ENCODE peak calls at places on chromosomes 1 and 21, in eight cellular contexts. One of them, this sample, is unnamed.

GRCh38 chr1:11042995-11043874 is 3.8 kb downstream of the MASP2 start:
- DNase-seq in tibial artery: peak; percentile 55
- DNase-seq in SJSA1: no peak
- DNase-seq in GM23248: no peak
- DNase-seq in thoracic aorta: no peak
- DNase-seq in heart right ventricle: no peak
- DNase-seq in HepG2: no peak
- DNase-seq in H9: no peak
- DNase-seq in this sample: no peak

GRCh38 chr1:212341090-212341489 is 55.9 kb downstream of the PPP2R5A start:
- DNase-seq in thoracic aorta: no peak
- DNase-seq in GM23248: no peak
- DNase-seq in heart right ventricle: no peak
- DNase-seq in tibial artery: no peak
- DNase-seq in HepG2: no peak
- DNase-seq in SJSA1: no peak
- DNase-seq in H9: no peak
- DNase-seq in this sample: no peak

GRCh38 chr1:181397841-181398240 is 85.5 kb upstream of the CACNA1E start:
- DNase-seq in thoracic aorta: no peak
- DNase-seq in H9: no peak
- DNase-seq in heart right ventricle: no peak
- DNase-seq in HepG2: no peak
- DNase-seq in GM23248: no peak
- DNase-seq in tibial artery: no peak
- DNase-seq in SJSA1: no peak
- DNase-seq in this sample: no peak

GRCh38 chr1:23979387-23980005 is 631 bp downstream of the SRSF10 start:
- DNase-seq in tibial artery: no peak
- DNase-seq in SJSA1: no peak
- DNase-seq in heart right ventricle: no peak
- DNase-seq in HepG2: no peak
- DNase-seq in thoracic aorta: no peak
- DNase-seq in GM23248: no peak
- DNase-seq in H9: no peak
- DNase-seq in this sample: no peak

GRCh38 chr1:154711416-154711815 is 103.4 kb upstream of the ADAR start:
- DNase-seq in tibial artery: no peak
- DNase-seq in SJSA1: no peak
- DNase-seq in GM23248: no peak
- DNase-seq in H9: no peak
- DNase-seq in thoracic aorta: no peak
- DNase-seq in HepG2: no peak
- DNase-seq in heart right ventricle: no peak
- DNase-seq in this sample: no peak

GRCh38 chr1:187762109-187762508 is 933.4 kb downstream of the PLA2G4A start:
- DNase-seq in SJSA1: no peak
- DNase-seq in tibial artery: no peak
- DNase-seq in GM23248: no peak
- DNase-seq in HepG2: no peak
- DNase-seq in heart right ventricle: no peak
- DNase-seq in H9: no peak
- DNase-seq in thoracic aorta: no peak
- DNase-seq in this sample: no peak

GRCh38 chr1:168288311-168289052 is 7.8 kb downstream of the TBX19 start:
- DNase-seq in HepG2: no peak
- DNase-seq in thoracic aorta: no peak
- DNase-seq in SJSA1: no peak
- DNase-seq in H9: no peak
- DNase-seq in GM23248: peak; percentile 41
- DNase-seq in heart right ventricle: no peak
- DNase-seq in tibial artery: no peak
- DNase-seq in this sample: no peak

GRCh38 chr1:77889240-77889637 is 815 bp downstream of the NEXN start:
- DNase-seq in HepG2: peak; percentile 24
- DNase-seq in thoracic aorta: no peak
- DNase-seq in heart right ventricle: no peak
- DNase-seq in H9: no peak
- DNase-seq in GM23248: peak; percentile 77
- DNase-seq in tibial artery: no peak
- DNase-seq in SJSA1: no peak
- DNase-seq in this sample: no peak

GRCh38 chr1:109824349-109825115 is 60.8 kb upstream of the EPS8L3 start:
- DNase-seq in thoracic aorta: no peak
- DNase-seq in H9: no peak
- DNase-seq in GM23248: no peak
- DNase-seq in tibial artery: no peak
- DNase-seq in SJSA1: peak; percentile 23
- DNase-seq in HepG2: no peak
- DNase-seq in heart right ventricle: no peak
- DNase-seq in this sample: no peak

GRCh38 chr21:38148046-38148445 is 108.7 kb upstream of the KCNJ15 start:
- DNase-seq in SJSA1: no peak
- DNase-seq in GM23248: no peak
- DNase-seq in heart right ventricle: no peak
- DNase-seq in tibial artery: no peak
- DNase-seq in H9: no peak
- DNase-seq in thoracic aorta: no peak
- DNase-seq in HepG2: no peak
- DNase-seq in this sample: no peak

GRCh38 chr1:29825941-29826415 is 589.7 kb downstream of the PTPRU start:
- DNase-seq in tibial artery: no peak
- DNase-seq in heart right ventricle: no peak
- DNase-seq in thoracic aorta: no peak
- DNase-seq in H9: no peak
- DNase-seq in GM23248: no peak
- DNase-seq in SJSA1: no peak
- DNase-seq in HepG2: no peak
- DNase-seq in this sample: no peak

GRCh38 chr1:56194911-56195310 is 384.5 kb downstream of the PLPP3 start:
- DNase-seq in tibial artery: no peak
- DNase-seq in H9: no peak
- DNase-seq in GM23248: peak; percentile 82
- DNase-seq in heart right ventricle: no peak
- DNase-seq in thoracic aorta: no peak
- DNase-seq in HepG2: no peak
- DNase-seq in SJSA1: no peak
- DNase-seq in this sample: no peak

GRCh38 chr21:33384851-33385331 is 18.3 kb upstream of the IFNGR2 start:
- DNase-seq in GM23248: no peak
- DNase-seq in heart right ventricle: no peak
- DNase-seq in H9: no peak
- DNase-seq in thoracic aorta: no peak
- DNase-seq in HepG2: no peak
- DNase-seq in tibial artery: no peak
- DNase-seq in SJSA1: no peak
- DNase-seq in this sample: no peak

GRCh38 chr1:229131243-229132105 is 139.4 kb upstream of the RAB4A start:
- DNase-seq in SJSA1: no peak
- DNase-seq in thoracic aorta: no peak
- DNase-seq in tibial artery: no peak
- DNase-seq in H9: no peak
- DNase-seq in heart right ventricle: no peak
- DNase-seq in GM23248: no peak
- DNase-seq in HepG2: peak; percentile 98
- DNase-seq in this sample: no peak

GRCh38 chr1:229127301-229127700 is 143.6 kb upstream of the RAB4A start:
- DNase-seq in thoracic aorta: no peak
- DNase-seq in heart right ventricle: no peak
- DNase-seq in tibial artery: no peak
- DNase-seq in H9: no peak
- DNase-seq in HepG2: no peak
- DNase-seq in GM23248: no peak
- DNase-seq in SJSA1: no peak
- DNase-seq in this sample: no peak

GRCh38 chr1:229128209-229128608 is 142.7 kb upstream of the RAB4A start:
- DNase-seq in heart right ventricle: no peak
- DNase-seq in GM23248: no peak
- DNase-seq in tibial artery: no peak
- DNase-seq in H9: no peak
- DNase-seq in HepG2: no peak
- DNase-seq in SJSA1: no peak
- DNase-seq in thoracic aorta: no peak
- DNase-seq in this sample: no peak

GRCh38 chr1:229130028-229130668 is 140.8 kb upstream of the RAB4A start:
- DNase-seq in HepG2: peak; percentile 88
- DNase-seq in H9: no peak
- DNase-seq in SJSA1: no peak
- DNase-seq in heart right ventricle: no peak
- DNase-seq in GM23248: no peak
- DNase-seq in tibial artery: no peak
- DNase-seq in thoracic aorta: no peak
- DNase-seq in this sample: no peak

GRCh38 chr1:229129306-229130027 is 141.4 kb upstream of the RAB4A start:
- DNase-seq in GM23248: no peak
- DNase-seq in thoracic aorta: no peak
- DNase-seq in tibial artery: no peak
- DNase-seq in HepG2: no peak
- DNase-seq in heart right ventricle: no peak
- DNase-seq in H9: no peak
- DNase-seq in SJSA1: no peak
- DNase-seq in this sample: no peak
- H3K4me1 ChIP-seq in GM23248: no peaks in the 10 kb centered on the region
- H3K4me1 ChIP-seq in thoracic aorta: no peaks in the 10 kb centered on the region
- H3K4me1 ChIP-seq in tibial artery: no peaks in the 10 kb centered on the region
- H3K4me1 ChIP-seq in HepG2: peaks cover 89% of the 10 kb centered on the region
- H3K4me1 ChIP-seq in heart right ventricle: no peaks in the 10 kb centered on the region
- H3K4me1 ChIP-seq in H9: no peaks in the 10 kb centered on the region
- H3K4me1 ChIP-seq in SJSA1: peaks cover 32% of the 10 kb centered on the region
- H3K4me1 ChIP-seq in this sample: no peaks in the 10 kb centered on the region

GRCh38 chr1:31054349-31054748 is 11.2 kb downstream of the PUM1 start:
- DNase-seq in GM23248: peak; percentile 84
- DNase-seq in HepG2: no peak
- DNase-seq in SJSA1: no peak
- DNase-seq in tibial artery: no peak
- DNase-seq in thoracic aorta: no peak
- DNase-seq in H9: no peak
- DNase-seq in heart right ventricle: no peak
- DNase-seq in this sample: no peak

GRCh38 chr1:31058012-31058411 is 7.5 kb downstream of the PUM1 start:
- DNase-seq in thoracic aorta: no peak
- DNase-seq in tibial artery: no peak
- DNase-seq in GM23248: no peak
- DNase-seq in heart right ventricle: no peak
- DNase-seq in HepG2: no peak
- DNase-seq in H9: no peak
- DNase-seq in SJSA1: no peak
- DNase-seq in this sample: no peak

GRCh38 chr1:31055953-31056352 is 9.6 kb downstream of the PUM1 start:
- DNase-seq in thoracic aorta: no peak
- DNase-seq in heart right ventricle: no peak
- DNase-seq in H9: no peak
- DNase-seq in GM23248: no peak
- DNase-seq in HepG2: no peak
- DNase-seq in tibial artery: no peak
- DNase-seq in SJSA1: no peak
- DNase-seq in this sample: no peak

GRCh38 chr1:31054958-31055481 is 10.5 kb downstream of the PUM1 start:
- DNase-seq in GM23248: no peak
- DNase-seq in H9: no peak
- DNase-seq in thoracic aorta: no peak
- DNase-seq in heart right ventricle: no peak
- DNase-seq in SJSA1: no peak
- DNase-seq in HepG2: no peak
- DNase-seq in tibial artery: no peak
- DNase-seq in this sample: no peak

DNA sequence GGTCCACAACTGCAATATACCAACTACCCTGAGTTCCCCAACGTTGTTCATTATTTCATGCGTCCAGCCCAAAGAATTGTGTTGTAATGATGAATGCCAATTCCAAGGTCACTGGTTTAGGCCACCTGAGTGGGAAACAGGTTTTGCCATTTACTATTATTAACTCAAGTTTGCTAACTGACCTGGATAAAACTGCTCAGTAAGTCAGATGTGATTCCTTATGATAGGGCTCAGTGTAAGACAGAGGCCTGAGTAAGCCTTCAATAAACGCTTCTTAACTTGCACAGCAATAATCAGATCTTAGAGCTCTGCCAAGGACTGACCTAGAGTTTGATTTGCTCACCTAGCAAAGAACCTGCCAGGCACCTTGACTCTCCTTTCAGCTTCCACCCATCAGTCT is 10.0 kb downstream of the PUM1 start:
- DNase-seq in thoracic aorta: no peak
- DNase-seq in SJSA1: no peak
- DNase-seq in tibial artery: no peak
- DNase-seq in GM23248: no peak
- DNase-seq in heart right ventricle: no peak
- DNase-seq in H9: no peak
- DNase-seq in HepG2: no peak
- DNase-seq in this sample: no peak
- H3K4me1 ChIP-seq in thoracic aorta: peaks cover 62% of the 10 kb centered on the region
- H3K4me1 ChIP-seq in SJSA1: no peaks in the 10 kb centered on the region
- H3K4me1 ChIP-seq in tibial artery: no peaks in the 10 kb centered on the region
- H3K4me1 ChIP-seq in GM23248: peaks cover 22% of the 10 kb centered on the region
- H3K4me1 ChIP-seq in heart right ventricle: peaks cover 59% of the 10 kb centered on the region
- H3K4me1 ChIP-seq in H9: no peaks in the 10 kb centered on the region
- H3K4me1 ChIP-seq in HepG2: peaks cover 82% of the 10 kb centered on the region
- H3K4me1 ChIP-seq in this sample: peaks cover 25% of the 10 kb centered on the region

GRCh38 chr1:243821177-243821680 is 28.8 kb downstream of the AKT3 start:
- DNase-seq in heart right ventricle: no peak
- DNase-seq in HepG2: no peak
- DNase-seq in H9: no peak
- DNase-seq in SJSA1: no peak
- DNase-seq in tibial artery: no peak
- DNase-seq in thoracic aorta: no peak
- DNase-seq in GM23248: no peak
- DNase-seq in this sample: no peak
- H3K4me1 ChIP-seq in heart right ventricle: no peaks in the 10 kb centered on the region
- H3K4me1 ChIP-seq in HepG2: no peaks in the 10 kb centered on the region
- H3K4me1 ChIP-seq in H9: no peaks in the 10 kb centered on the region
- H3K4me1 ChIP-seq in SJSA1: no peaks in the 10 kb centered on the region
- H3K4me1 ChIP-seq in tibial artery: no peaks in the 10 kb centered on the region
- H3K4me1 ChIP-seq in thoracic aorta: peaks cover 12% of the 10 kb centered on the region
- H3K4me1 ChIP-seq in GM23248: no peaks in the 10 kb centered on the region
- H3K4me1 ChIP-seq in this sample: no peaks in the 10 kb centered on the region

GRCh38 chr1:183032122-183032921 is 9.1 kb downstream of the LAMC1 start:
- DNase-seq in GM23248: no peak
- DNase-seq in thoracic aorta: no peak
- DNase-seq in HepG2: peak; percentile 58
- DNase-seq in SJSA1: peak; percentile 72
- DNase-seq in heart right ventricle: no peak
- DNase-seq in tibial artery: no peak
- DNase-seq in H9: no peak
- DNase-seq in this sample: no peak
- H3K4me1 ChIP-seq in GM23248: peaks cover 56% of the 10 kb centered on the region
- H3K4me1 ChIP-seq in thoracic aorta: peaks cover 71% of the 10 kb centered on the region
- H3K4me1 ChIP-seq in HepG2: peaks cover 62% of the 10 kb centered on the region
- H3K4me1 ChIP-seq in SJSA1: peaks cover 63% of the 10 kb centered on the region
- H3K4me1 ChIP-seq in heart right ventricle: peaks cover 61% of the 10 kb centered on the region
- H3K4me1 ChIP-seq in tibial artery: no peaks in the 10 kb centered on the region
- H3K4me1 ChIP-seq in H9: peaks cover 3% of the 10 kb centered on the region
- H3K4me1 ChIP-seq in this sample: no peaks in the 10 kb centered on the region

DNA sequence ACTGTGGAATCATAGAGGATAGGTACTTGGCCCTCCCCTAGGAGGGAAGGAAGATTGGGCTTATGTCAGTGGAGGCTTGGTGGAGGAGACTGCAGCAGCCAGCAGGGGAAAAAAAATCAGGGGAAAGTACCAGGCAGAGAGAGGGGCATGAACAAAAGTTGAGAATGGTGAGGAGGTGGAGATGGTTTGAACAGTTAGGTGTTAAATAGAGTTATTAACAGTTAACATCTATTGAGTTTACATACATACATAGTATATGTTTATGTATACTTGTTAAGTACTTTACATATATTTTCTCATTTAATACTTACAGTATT is 136.5 kb upstream of the HNRNPU start:
- DNase-seq in thoracic aorta: no peak
- DNase-seq in heart right ventricle: no peak
- DNase-seq in GM23248: no peak
- DNase-seq in H9: no peak
- DNase-seq in tibial artery: no peak
- DNase-seq in HepG2: no peak
- DNase-seq in SJSA1: no peak
- DNase-seq in this sample: no peak
- H3K4me1 ChIP-seq in thoracic aorta: no peaks in the 10 kb centered on the region
- H3K4me1 ChIP-seq in heart right ventricle: no peaks in the 10 kb centered on the region
- H3K4me1 ChIP-seq in GM23248: no peaks in the 10 kb centered on the region
- H3K4me1 ChIP-seq in H9: no peaks in the 10 kb centered on the region
- H3K4me1 ChIP-seq in tibial artery: no peaks in the 10 kb centered on the region
- H3K4me1 ChIP-seq in HepG2: no peaks in the 10 kb centered on the region
- H3K4me1 ChIP-seq in SJSA1: no peaks in the 10 kb centered on the region
- H3K4me1 ChIP-seq in this sample: no peaks in the 10 kb centered on the region